ENCODE peak calls at places on chromosomes 2 and 18, in nine cellular contexts. V is iris pigment epithelial cell; T is epithelial cell of prostate; F is left cardiac atrium; Z is astrocyte of the spinal cord; M is ureter; G is endothelial cell; P is effector CD4-positive, alpha-beta T cell; O is GDM1. H is an unnamed sample.
A peak's percentile ranks its signal among the peaks of the same experiment; 100 is the strongest.

GRCh38 chr2:184199274-184199673 is 399.1 kb upstream of the ZNF804A start:
- DNase-seq in V (no peak), T (no peak), F (no peak), Z (no peak), M (no peak), G (no peak), P (no peak), O (no peak), H (no peak)

GRCh38 chr2:42965196-42965595 is 172.8 kb upstream of the HAAO start:
- DNase-seq in V (peak; percentile 22), T (no peak), F (no peak), Z (no peak), M (no peak), G (no peak), P (no peak), O (no peak), H (no peak)

GRCh38 chr2:33110461-33110860 is 163.7 kb downstream of the LTBP1 start:
- DNase-seq in V (peak; percentile 50), T (no peak), F (no peak), Z (no peak), M (no peak), G (no peak), P (no peak), O (no peak), H (no peak)

GRCh38 chr2:205407984-205408383 is 274.3 kb upstream of the NRP2 start:
- DNase-seq in V (peak; percentile 73), T (no peak), F (no peak), Z (peak; percentile 82), M (no peak), G (no peak), P (no peak), O (no peak), H (no peak)

GRCh38 chr2:69546646-69547045 is 96.9 kb downstream of the AAK1 start:
- DNase-seq in V (no peak), T (no peak), F (no peak), Z (no peak), M (no peak), G (no peak), P (no peak), O (no peak), H (no peak)

GRCh38 chr18:8140841-8141501 is 468.3 kb upstream of the RAB12 start:
- DNase-seq in V (peak; percentile 93), T (no peak), F (peak; percentile 46), Z (peak; percentile 69), M (no peak), G (no peak), P (no peak), O (no peak), H (no peak)

GRCh38 chr18:22816266-22817176 is 116.6 kb upstream of the RBBP8 start:
- DNase-seq in V (no peak), T (no peak), F (no peak), Z (no peak), M (no peak), G (no peak), P (no peak), O (no peak), H (no peak)

GRCh38 chr2:240987588-240987987 is 10.8 kb upstream of the SNED1 start:
- DNase-seq in V (no peak), T (no peak), F (no peak), Z (no peak), M (no peak), G (no peak), P (no peak), O (no peak), H (no peak)

GRCh38 chr2:7845332-7845731 is 836.5 kb upstream of the ID2 start:
- DNase-seq in V (peak; percentile 27), T (no peak), F (no peak), Z (peak; percentile 73), M (no peak), G (no peak), P (no peak), O (no peak), H (no peak)

GRCh38 chr2:230868947-230869690 is 4.4 kb downstream of the ITM2C start:
- DNase-seq in V (no peak), T (no peak), F (no peak), Z (peak; percentile 17), M (peak; percentile 41), G (no peak), P (no peak), O (no peak), H (no peak)

GRCh38 chr2:156537147-156537546 is 101.0 kb downstream of the GPD2 start:
- DNase-seq in V (peak; percentile 54), T (no peak), F (no peak), Z (peak; percentile 69), M (no peak), G (no peak), P (no peak), O (no peak), H (no peak)

GRCh38 chr18:11654736-11655604 is 34.1 kb upstream of the GNAL start:
- DNase-seq in V (peak; percentile 24), T (no peak), F (peak; percentile 57), Z (peak; percentile 8), M (peak; percentile 60), G (peak; percentile 84), P (no peak), O (no peak), H (no peak)

GRCh38 chr2:133240505-133241230 is 327.6 kb downstream of the NCKAP5 start:
- DNase-seq in V (peak; percentile 5), T (no peak), F (no peak), Z (peak; percentile 43), M (no peak), G (no peak), P (no peak), O (no peak), H (no peak)

GRCh38 chr18:46148810-46149209 is 44.6 kb downstream of the HAUS1 start:
- DNase-seq in V (peak; percentile 56), T (no peak), F (no peak), Z (peak; percentile 73), M (no peak), G (peak; percentile 68), P (peak; percentile 33), O (peak; percentile 18), H (no peak)

GRCh38 chr18:67692811-67693210 is 176.3 kb upstream of the DSEL start:
- DNase-seq in V (no peak), T (no peak), F (no peak), Z (no peak), M (no peak), G (no peak), P (no peak), O (no peak), H (no peak)

GRCh38 chr18:42310956-42311355 is 355.9 kb downstream of the PIK3C3 start:
- DNase-seq in V (peak; percentile 12), T (no peak), F (peak; percentile 35), Z (no peak), M (no peak), G (no peak), P (no peak), O (no peak), H (peak; percentile 1)

GRCh38 chr2:104734937-104735586 is 118.9 kb upstream of the POU3F3 start:
- DNase-seq in V (peak; percentile 10), T (no peak), F (no peak), Z (no peak), M (no peak), G (no peak), P (no peak), O (peak; percentile 32), H (no peak)

GRCh38 chr2:52536929-52537460 is 1230.6 kb upstream of the CHAC2 start:
- DNase-seq in V (peak; percentile 78), T (no peak), F (no peak), Z (peak; percentile 7), M (no peak), G (no peak), P (no peak), O (no peak), H (no peak)

GRCh38 chr2:239475161-239476028 is 74.6 kb upstream of the HDAC4 start:
- DNase-seq in V (no peak), T (no peak), F (peak; percentile 10), Z (no peak), M (no peak), G (no peak), P (no peak), O (no peak), H (no peak)

GRCh38 chr18:50973367-50974126 is 5.7 kb downstream of the ELAC1 start:
- DNase-seq in V (peak; percentile 68), T (peak; percentile 71), F (no peak), Z (peak; percentile 20), M (no peak), G (no peak), P (no peak), O (no peak), H (peak; percentile 15)

GRCh38 chr2:238141541-238142318 is 3.3 kb downstream of the KLHL30 start:
- DNase-seq in V (no peak), T (peak; percentile 64), F (no peak), Z (no peak), M (peak; percentile 89), G (no peak), P (no peak), O (no peak), H (peak; percentile 42)

GRCh38 chr2:229815858-229816257 is 101.5 kb upstream of the DNER start:
- DNase-seq in V (peak; percentile 73), T (no peak), F (no peak), Z (peak; percentile 46), M (no peak), G (no peak), P (no peak), O (no peak), H (no peak)

GRCh38 chr2:109336296-109336695 is 207.3 kb downstream of the SH3RF3 start:
- DNase-seq in V (no peak), T (no peak), F (no peak), Z (no peak), M (no peak), G (no peak), P (no peak), O (no peak), H (no peak)

GRCh38 chr2:220246356-220246755 is 618.9 kb downstream of the SLC4A3 start:
- DNase-seq in V (no peak), T (no peak), F (no peak), Z (no peak), M (no peak), G (no peak), P (no peak), O (no peak), H (no peak)

GRCh38 chr2:197556456-197556855 is 40.6 kb downstream of the MOB4 start:
- DNase-seq in V (peak; percentile 41), T (no peak), F (no peak), Z (no peak), M (no peak), G (no peak), P (no peak), O (no peak), H (no peak)

GRCh38 chr2:187139469-187139868 is 290.5 kb upstream of the ZSWIM2 start:
- DNase-seq in V (no peak), T (no peak), F (peak; percentile 21), Z (no peak), M (no peak), G (no peak), P (no peak), O (no peak), H (no peak)

GRCh38 chr2:79375817-79376216 is 137.0 kb upstream of the CTNNA2 start:
- DNase-seq in V (no peak), T (no peak), F (no peak), Z (no peak), M (no peak), G (no peak), P (no peak), O (no peak), H (no peak)

GRCh38 chr2:75994759-75995158 is 284.0 kb upstream of the GCFC2 start:
- DNase-seq in V (no peak), T (no peak), F (no peak), Z (no peak), M (no peak), G (no peak), P (no peak), O (no peak), H (no peak)

GRCh38 chr2:101120124-101120996 is 30.8 kb downstream of the TBC1D8 start:
- DNase-seq in V (peak; percentile 63), T (peak; percentile 76), F (peak; percentile 84), Z (peak; percentile 61), M (peak; percentile 71), G (no peak), P (no peak), O (no peak), H (peak; percentile 85)

GRCh38 chr2:226660524-226660923 is 139.1 kb downstream of the IRS1 start:
- DNase-seq in V (peak; percentile 96), T (no peak), F (peak; percentile 54), Z (peak; percentile 81), M (peak; percentile 73), G (no peak), P (no peak), O (no peak), H (no peak)

H was measured in keratinocyte.